ENCODE peak calls at places on chromosomes 5 and 9, in five cellular contexts. D is AML-193, J is EL, T is nephron progenitor cell, L is left cardiac atrium. I is an unnamed sample.

GRCh38 chr5:170151105-170151831 is 45.6 kb downstream of the FOXI1 start:
- DNase-seq in J (peak), T (peak), L (peak), D (no peak), I (no peak)

GRCh38 chr5:149387081-149387611 is 8.1 kb upstream of the IL17B start:
- DNase-seq in J (peak), D (no peak), L (peak), T (no peak), I (no peak)

GRCh38 chr5:82417776-82418607 is 139.8 kb upstream of the RPS23 start:
- DNase-seq in J (peak), L (no peak), D (no peak), T (no peak), I (no peak)

GRCh38 chr5:132265336-132266030 is 8.0 kb downstream of the PDLIM4 start:
- DNase-seq in T (peak), J (peak), D (no peak), L (peak), I (no peak)

GRCh38 chr9:89999534-90000370 is 394.9 kb downstream of the GADD45G start:
- DNase-seq in L (peak), J (no peak), T (no peak), D (no peak), I (peak)

GRCh38 chr9:134950811-134951210 is 33.1 kb upstream of the FCN1 start:
- DNase-seq in D (no peak), L (no peak), J (no peak), T (no peak), I (no peak)

GRCh38 chr9:92986175-92987110 is 39.1 kb downstream of the FGD3 start:
- DNase-seq in D (peak), T (no peak), J (peak), L (no peak), I (peak)

GRCh38 chr9:137606005-137606601 is 617 bp downstream of the ARRDC1 start:
- DNase-seq in D (no peak), T (peak), L (no peak), J (no peak), I (no peak)

GRCh38 chr5:173880306-173880985 is 7.7 kb upstream of the CPEB4 start:
- DNase-seq in J (peak), D (no peak), T (no peak), L (no peak), I (no peak)

GRCh38 chr5:144944936-144945335 is 774.3 kb downstream of the KCTD16 start:
- DNase-seq in T (no peak), D (no peak), L (no peak), J (no peak), I (no peak)

GRCh38 chr9:134418986-134419683 is 92.9 kb downstream of the RXRA start:
- DNase-seq in D (no peak), L (no peak), J (no peak), T (no peak), I (no peak)

GRCh38 chr5:135670588-135670987 is 91.8 kb upstream of the CXCL14 start:
- DNase-seq in J (no peak), L (no peak), T (no peak), D (no peak), I (no peak)

GRCh38 chr5:139835656-139836055 is 40.0 kb downstream of the PSD2 start:
- DNase-seq in T (peak), J (no peak), L (peak), D (no peak), I (no peak)

GRCh38 chr9:88641471-88642240 is 106.7 kb downstream of the NXNL2 start:
- DNase-seq in D (no peak), L (no peak), T (no peak), J (peak), I (no peak)

GRCh38 chr9:105439428-105439827 is 8.4 kb upstream of the FSD1L start:
- DNase-seq in D (no peak), J (no peak), T (no peak), L (no peak), I (no peak)

GRCh38 chr5:60520451-60521210 is 179.3 kb downstream of the DEPDC1B start:
- DNase-seq in D (no peak), T (no peak), J (no peak), L (no peak), I (no peak)

GRCh38 chr9:125754096-125754495 is 6.9 kb downstream of the PBX3 start:
- DNase-seq in L (no peak), T (no peak), D (no peak), J (no peak), I (no peak)

GRCh38 chr5:170467000-170467707 is 36.7 kb upstream of the KCNIP1 start:
- DNase-seq in T (no peak), L (peak), J (peak), D (no peak), I (no peak)

GRCh38 chr5:170603578-170604565 is 100.1 kb downstream of the KCNIP1 start:
- DNase-seq in J (peak), L (peak), D (peak), T (peak), I (peak)

GRCh38 chr5:28468121-28468520 is 1429.7 kb upstream of the CDH9 start:
- DNase-seq in J (no peak), T (no peak), L (no peak), D (no peak), I (no peak)

GRCh38 chr9:91833096-91833877 is 116.7 kb downstream of the ROR2 start:
- DNase-seq in T (no peak), D (no peak), J (no peak), L (no peak), I (no peak)

GRCh38 chr5:124393564-124394379 is 352.7 kb downstream of the ZNF608 start:
- DNase-seq in L (no peak), J (no peak), D (no peak), T (no peak), I (no peak)

GRCh38 chr5:113166710-113167366 is 190.2 kb downstream of the DCP2 start:
- DNase-seq in D (no peak), T (no peak), J (peak), L (no peak), I (no peak)

GRCh38 chr9:108550111-108550510 is 305.7 kb downstream of the ACTL7B start:
- DNase-seq in T (no peak), J (no peak), D (no peak), L (no peak), I (no peak)

GRCh38 chr5:963673-964531 is 44.7 kb upstream of the NKD2 start:
- DNase-seq in J (no peak), D (peak), L (peak), T (no peak), I (peak)

GRCh38 chr5:73853091-73853490 is 227.1 kb downstream of the ARHGEF28 start:
- DNase-seq in L (no peak), D (peak), T (no peak), J (peak), I (no peak)

GRCh38 chr5:145800181-145800580 is 35.0 kb downstream of the PRELID2 start:
- DNase-seq in L (no peak), T (no peak), D (no peak), J (no peak), I (no peak)

GRCh38 chr9:135079676-135080075 is 7.8 kb upstream of the OLFM1 start:
- DNase-seq in J (no peak), L (no peak), D (no peak), T (no peak), I (no peak)

GRCh38 chr9:89457376-89457855 is 40.5 kb downstream of the SEMA4D start:
- DNase-seq in J (no peak), D (no peak), L (no peak), T (no peak), I (no peak)

GRCh38 chr5:94707359-94707758 is 88.9 kb downstream of the SLF1 start:
- DNase-seq in L (no peak), J (no peak), D (no peak), T (peak), I (no peak)

GRCh38 chr5:68290260-68290674 is 74.7 kb downstream of the PIK3R1 start:
- DNase-seq in T (no peak), D (no peak), L (peak), J (peak), I (no peak)

I was measured in WERI-Rb-1.